ENCODE peak calls at places on chromosome 9, in ten cellular contexts. V is type B pancreatic cell, A is GM13976, Z is thoracic aorta, X is cardiac muscle cell, Y is uterus, B is choroid plexus epithelial cell, Q is lower lobe of right lung, D is ascending aorta, J is fibroblast of mammary gland. I is an unnamed sample.

GRCh38 chr9:131310833-131311554 is 21.5 kb downstream of the PLPP7 start:
- DNase-seq in D (no peak), V (no peak), X (no peak), B (no peak), A (no peak), Y (no peak), Z (no peak), J (no peak), Q (no peak), I (no peak)

GRCh38 chr9:23543420-23543819 is 282.6 kb downstream of the ELAVL2 start:
- DNase-seq in Y (no peak), Z (no peak), A (no peak), V (no peak), D (no peak), X (peak; percentile 54), Q (no peak), B (no peak), J (no peak), I (no peak)

GRCh38 chr9:135408676-135409254 is 70.8 kb upstream of the PPP1R26 start:
- DNase-seq in Q (no peak), B (no peak), Y (no peak), J (no peak), A (no peak), V (no peak), Z (no peak), X (no peak), D (no peak), I (no peak)

GRCh38 chr9:72150653-72151052 is 1.4 kb downstream of the GDA start:
- DNase-seq in Y (no peak), A (no peak), Z (no peak), J (no peak), B (no peak), D (no peak), X (no peak), V (no peak), Q (no peak), I (no peak)

GRCh38 chr9:135480071-135480941 is 724 bp downstream of the PPP1R26 start:
- DNase-seq in X (peak; percentile 64), D (no peak), V (no peak), Y (no peak), Q (peak; percentile 63), J (peak; percentile 20), A (peak; percentile 62), B (peak; percentile 43), Z (no peak), I (peak; percentile 51)

GRCh38 chr9:38036359-38037084 is 32.5 kb downstream of the SHB start:
- DNase-seq in X (no peak), Y (peak; percentile 27), Z (peak; percentile 65), V (no peak), Q (no peak), A (no peak), J (peak; percentile 79), D (peak; percentile 92), B (peak; percentile 72), I (no peak)

GRCh38 chr9:131826966-131827525 is 87.2 kb upstream of the RAPGEF1 start:
- DNase-seq in X (no peak), A (no peak), Y (no peak), J (no peak), D (no peak), Z (no peak), V (no peak), B (no peak), Q (no peak), I (no peak)

GRCh38 chr9:106862946-106863740 is at the start of gene ZNF462:
- DNase-seq in Y (peak; percentile 53), X (peak; percentile 66), Q (no peak), D (peak; percentile 65), A (peak; percentile 32), Z (no peak), B (peak; percentile 84), V (peak; percentile 73), J (peak; percentile 75), I (peak; percentile 53)

GRCh38 chr9:97367729-97368128 is 44.2 kb upstream of the TDRD7 start:
- DNase-seq in X (no peak), Q (no peak), Y (no peak), Z (no peak), A (peak; percentile 49), V (no peak), D (no peak), B (no peak), J (no peak), I (no peak)

GRCh38 chr9:113026200-113026599 is 14.2 kb upstream of the ZNF883 start:
- DNase-seq in A (no peak), Z (no peak), J (peak; percentile 7), D (no peak), Q (no peak), Y (no peak), V (no peak), X (no peak), B (peak; percentile 1), I (no peak)

GRCh38 chr9:4079906-4080305 is 220.0 kb downstream of the GLIS3 start:
- DNase-seq in A (no peak), Y (no peak), V (no peak), Z (no peak), Q (no peak), B (no peak), D (no peak), J (no peak), X (no peak), I (no peak)

GRCh38 chr9:110801426-110801825 is 132.8 kb downstream of the MUSK start:
- DNase-seq in Y (no peak), D (no peak), A (no peak), Q (no peak), X (no peak), J (no peak), V (no peak), Z (no peak), B (no peak), I (no peak)

GRCh38 chr9:90925581-90926257 is 124.1 kb downstream of the SYK start:
- DNase-seq in D (no peak), V (no peak), Z (no peak), B (peak; percentile 89), Q (no peak), X (no peak), A (no peak), Y (no peak), J (peak; percentile 84), I (no peak)

GRCh38 chr9:104247899-104248460 is 153.9 kb downstream of the SMC2 start:
- DNase-seq in Q (no peak), A (no peak), Z (no peak), Y (no peak), X (no peak), B (no peak), D (no peak), V (no peak), J (peak; percentile 10), I (no peak)

GRCh38 chr9:74362423-74362822 is 134.7 kb upstream of the RORB start:
- DNase-seq in X (no peak), Y (no peak), Q (no peak), D (no peak), J (no peak), V (no peak), B (no peak), Z (no peak), A (no peak), I (no peak)

DNA sequence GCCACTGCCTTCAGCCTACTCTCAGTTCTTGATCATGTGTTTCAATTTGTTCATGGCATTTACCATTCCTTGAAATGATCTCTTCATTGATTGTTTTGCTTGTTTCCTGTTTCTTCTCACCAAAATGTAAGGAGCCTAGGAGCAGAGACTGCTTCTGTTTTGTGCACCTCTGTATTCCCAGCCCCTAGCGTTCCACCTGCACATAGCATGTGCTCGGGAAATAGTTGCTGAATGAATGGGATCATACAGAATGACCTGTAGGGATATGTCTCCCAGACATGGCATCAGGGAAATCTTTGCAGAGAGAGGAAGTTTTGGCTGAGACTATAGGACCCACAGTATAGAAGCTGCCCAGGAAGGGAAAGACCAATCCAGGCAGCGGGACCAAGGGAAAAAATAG is 6.2 kb upstream of the CERCAM start:
- DNase-seq in D (no peak), Y (no peak), J (no peak), V (no peak), X (no peak), Q (no peak), B (no peak), Z (no peak), A (no peak), I (no peak)
- TF ChIP-seq CTCF in D (no peak), Y (no peak), J (no peak), V (peak; percentile 54), X (peak; percentile 14), Q (no peak), B (peak; percentile 36), Z (no peak), A (no peak), I (no peak)

GRCh38 chr9:21994996-21995651 is 533 bp downstream of the CDKN2B-AS1 start:
- DNase-seq in B (peak; percentile 76), J (peak; percentile 68), V (no peak), Y (peak; percentile 57), Q (peak; percentile 88), X (peak; percentile 36), D (peak; percentile 86), Z (no peak), A (peak; percentile 90), I (peak; percentile 68)

GRCh38 chr9:21994526-21994995 is at the start of gene CDKN2B-AS1:
- DNase-seq in Y (peak; percentile 37), B (peak; percentile 83), X (peak; percentile 51), Z (no peak), D (no peak), A (peak; percentile 74), J (peak; percentile 72), V (no peak), Q (peak; percentile 71), I (peak; percentile 46)

GRCh38 chr9:21991039-21991959 is 2.9 kb downstream of the CDKN2A start:
- DNase-seq in A (no peak), J (no peak), X (no peak), D (no peak), Y (no peak), Z (no peak), Q (no peak), V (no peak), B (no peak), I (no peak)

GRCh38 chr9:21993893-21994525 is at the start of gene CDKN2A:
- DNase-seq in Y (no peak), B (peak; percentile 60), D (no peak), V (no peak), A (peak; percentile 68), Q (peak; percentile 58), J (no peak), Z (no peak), X (peak; percentile 52), I (peak; percentile 64)

GRCh38 chr9:21993007-21993406 is 1.2 kb downstream of the CDKN2A start:
- DNase-seq in X (no peak), Y (no peak), A (no peak), Q (no peak), V (no peak), Z (no peak), B (no peak), D (no peak), J (no peak), I (no peak)
- TF ChIP-seq CTCF in X (no peak), Y (no peak), A (no peak), Q (no peak), V (no peak), Z (no peak), B (no peak), D (no peak), J (no peak), I (no peak)

GRCh38 chr9:137046094-137046787 is at the start of gene NPDC1:
- DNase-seq in Y (peak; percentile 69), X (peak; percentile 94), J (peak; percentile 57), D (peak; percentile 87), Z (no peak), B (peak; percentile 68), Q (peak; percentile 85), A (peak; percentile 95), V (peak; percentile 90), I (peak; percentile 93)
- TF ChIP-seq CTCF in Y (peak; percentile 83), X (peak; percentile 92), J (peak; percentile 76), D (peak; percentile 75), Z (peak; percentile 77), B (peak; percentile 87), Q (peak; percentile 90), A (peak; percentile 96), V (peak; percentile 91), I (peak; percentile 93)

GRCh38 chr9:123358181-123358894 is 2.3 kb downstream of the CRB2 start:
- DNase-seq in Y (no peak), J (no peak), V (no peak), B (no peak), X (no peak), D (no peak), A (no peak), Q (no peak), Z (no peak), I (no peak)
- TF ChIP-seq CTCF in Y (no peak), J (no peak), V (no peak), B (no peak), X (no peak), D (no peak), A (no peak), Q (no peak), Z (no peak), I (no peak)